ENCODE peak calls at places on chromosomes 5 and 9, in nine cellular contexts. M, D, F, H, J, R, W, U and E are unnamed samples.

GRCh38 chr5:36457511-36458260 is 148.7 kb upstream of the SLC1A3 start:
- DNase-seq in M (no peak), D (no peak), F (no peak), H (peak; percentile 30), J (no peak), R (no peak), W (no peak), U (no peak), E (peak; percentile 83)

GRCh38 chr9:110160685-110161084 is 47.3 kb downstream of the C9orf152 start:
- DNase-seq in M (no peak), D (no peak), F (no peak), H (no peak), J (no peak), R (no peak), W (no peak), U (no peak), E (no peak)

GRCh38 chr9:124222918-124223720 is 34.6 kb upstream of the NEK6 start:
- DNase-seq in M (no peak), D (peak; percentile 57), F (peak; percentile 89), H (peak; percentile 59), J (peak; percentile 53), R (peak; percentile 97), W (peak; percentile 65), U (peak; percentile 92), E (peak; percentile 56)

GRCh38 chr5:98443916-98444315 is 329.5 kb upstream of the RGMB start:
- DNase-seq in M (no peak), D (no peak), F (no peak), H (no peak), J (no peak), R (no peak), W (no peak), U (no peak), E (no peak)

GRCh38 chr5:175748650-175749049 is 90.8 kb downstream of the HRH2 start:
- DNase-seq in M (no peak), D (no peak), F (no peak), H (no peak), J (no peak), R (no peak), W (no peak), U (no peak), E (no peak)

GRCh38 chr9:128007566-128008138 is 26.9 kb upstream of the EEIG1 start:
- DNase-seq in M (peak; percentile 92), D (peak; percentile 59), F (peak; percentile 70), H (peak; percentile 64), J (no peak), R (peak; percentile 48), W (peak; percentile 47), U (peak; percentile 75), E (peak; percentile 65)

GRCh38 chr5:174097486-174098185 is 52.1 kb downstream of the NSG2 start:
- DNase-seq in M (no peak), D (no peak), F (no peak), H (no peak), J (peak; percentile 54), R (no peak), W (no peak), U (no peak), E (no peak)

GRCh38 chr5:180296778-180297177 is 4.9 kb upstream of the MAPK9 start:
- DNase-seq in M (peak; percentile 49), D (no peak), F (no peak), H (peak; percentile 31), J (no peak), R (no peak), W (no peak), U (no peak), E (peak; percentile 22)

GRCh38 chr9:109972026-109973005 is 192.3 kb downstream of the PALM2AKAP2 start:
- DNase-seq in M (peak; percentile 94), D (no peak), F (no peak), H (no peak), J (no peak), R (no peak), W (no peak), U (no peak), E (no peak)

GRCh38 chr5:6525910-6526309 is 77.3 kb downstream of the UBE2QL1 start:
- DNase-seq in M (peak; percentile 4), D (peak; percentile 26), F (no peak), H (peak; percentile 32), J (no peak), R (no peak), W (peak; percentile 10), U (no peak), E (no peak)

GRCh38 chr9:120711841-120712538 is 2.3 kb downstream of the MEGF9 start:
- DNase-seq in M (no peak), D (no peak), F (no peak), H (peak; percentile 30), J (no peak), R (no peak), W (no peak), U (no peak), E (peak; percentile 32)

GRCh38 chr9:120711354-120711753 is 2.9 kb downstream of the MEGF9 start:
- DNase-seq in M (no peak), D (no peak), F (no peak), H (peak; percentile 19), J (no peak), R (no peak), W (no peak), U (no peak), E (peak; percentile 18)

GRCh38 chr9:120708526-120709224 is 5.6 kb downstream of the MEGF9 start:
- DNase-seq in M (no peak), D (no peak), F (no peak), H (peak; percentile 86), J (no peak), R (no peak), W (peak; percentile 52), U (no peak), E (peak; percentile 59)

GRCh38 chr9:120712539-120713031 is 1.7 kb downstream of the MEGF9 start:
- DNase-seq in M (no peak), D (no peak), F (no peak), H (no peak), J (no peak), R (no peak), W (no peak), U (no peak), E (no peak)

DNA sequence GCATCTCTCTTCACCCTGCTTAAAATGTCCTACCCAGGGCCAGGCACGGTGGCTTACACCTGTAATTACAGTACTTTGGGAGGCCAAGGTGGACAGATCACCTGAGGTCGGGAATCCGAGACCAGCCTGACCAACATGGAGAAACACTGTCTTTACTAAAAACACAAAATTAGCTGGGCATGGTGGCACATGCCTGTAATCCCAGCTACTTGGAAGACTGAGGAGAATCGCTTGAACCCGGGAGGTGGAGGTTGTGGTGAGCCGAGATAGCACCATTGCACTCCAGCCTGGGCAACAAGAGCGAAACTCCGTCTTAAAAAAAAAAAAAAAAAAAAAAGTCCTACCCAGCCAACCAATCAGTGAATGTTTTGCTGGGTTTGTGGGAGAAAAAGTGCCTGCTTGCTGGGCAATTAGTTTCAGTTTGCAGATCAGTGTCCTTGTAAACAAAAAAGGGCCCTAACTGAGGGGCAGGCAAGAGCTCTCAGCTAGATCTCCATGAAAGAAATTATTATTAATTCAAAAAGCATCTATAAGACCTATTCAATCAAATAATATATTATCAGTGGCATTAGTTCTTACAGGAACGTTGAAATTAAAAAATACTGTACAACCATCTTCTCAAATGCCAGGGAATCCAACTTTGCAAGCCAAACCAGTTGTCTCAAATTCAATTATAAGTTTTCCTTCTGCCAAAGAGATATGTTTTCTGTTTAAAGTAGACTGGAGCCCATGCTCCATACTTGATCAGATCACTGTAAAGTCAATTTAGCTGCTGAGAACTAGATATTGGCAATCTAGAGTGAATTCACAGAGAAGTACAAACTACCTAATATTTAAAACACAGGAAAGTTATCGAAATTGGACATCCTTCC is 3.9 kb downstream of the MEGF9 start:
- DNase-seq in M (peak; percentile 60), D (no peak), F (no peak), H (peak; percentile 67), J (no peak), R (no peak), W (peak; percentile 75), U (no peak), E (peak; percentile 80)
- H3K4me3 ChIP-seq in M (peak overlapping the region; percentile 86), D (peak overlapping the region; percentile 35), F (peak overlapping the region; percentile 62), H (no peak overlapping the region), J (peak overlapping the region; percentile 86), R (peak overlapping the region; percentile 20), W (peak overlapping the region; percentile 41), U (peak overlapping the region; percentile 88), E (peak overlapping the region; percentile 56)

GRCh38 chr9:111525056-111525977 is at the start of gene ZNF483:
- DNase-seq in M (peak; percentile 11), D (peak; percentile 68), F (peak; percentile 90), H (peak; percentile 74), J (peak; percentile 92), R (peak; percentile 60), W (peak; percentile 75), U (peak; percentile 71), E (peak; percentile 72)
- H3K4me3 ChIP-seq in M (peak within 1 kb of the TSS; percentile 59), D (peak within 1 kb of the TSS; percentile 82), F (peak within 1 kb of the TSS; percentile 88), H (peak within 1 kb of the TSS; percentile 77), J (peak within 1 kb of the TSS; percentile 94), R (peak within 1 kb of the TSS; percentile 46), W (peak within 1 kb of the TSS; percentile 89), U (peak within 1 kb of the TSS; percentile 58), E (peak within 1 kb of the TSS; percentile 88)

GRCh38 chr5:556909-557441 is 32.7 kb upstream of the SLC9A3 start:
- DNase-seq in M (no peak), D (no peak), F (no peak), H (peak; percentile 27), J (no peak), R (peak; percentile 20), W (no peak), U (no peak), E (no peak)

GRCh38 chr5:553874-554273 is 29.6 kb upstream of the SLC9A3 start:
- DNase-seq in M (no peak), D (peak; percentile 35), F (no peak), H (no peak), J (no peak), R (no peak), W (no peak), U (no peak), E (no peak)

GRCh38 chr5:558326-558725 is 34.1 kb upstream of the SLC9A3 start:
- DNase-seq in M (no peak), D (no peak), F (no peak), H (no peak), J (no peak), R (no peak), W (no peak), U (no peak), E (no peak)

GRCh38 chr5:554284-554988 is 30.2 kb upstream of the SLC9A3 start:
- DNase-seq in M (no peak), D (no peak), F (no peak), H (no peak), J (no peak), R (no peak), W (no peak), U (no peak), E (no peak)

DNA sequence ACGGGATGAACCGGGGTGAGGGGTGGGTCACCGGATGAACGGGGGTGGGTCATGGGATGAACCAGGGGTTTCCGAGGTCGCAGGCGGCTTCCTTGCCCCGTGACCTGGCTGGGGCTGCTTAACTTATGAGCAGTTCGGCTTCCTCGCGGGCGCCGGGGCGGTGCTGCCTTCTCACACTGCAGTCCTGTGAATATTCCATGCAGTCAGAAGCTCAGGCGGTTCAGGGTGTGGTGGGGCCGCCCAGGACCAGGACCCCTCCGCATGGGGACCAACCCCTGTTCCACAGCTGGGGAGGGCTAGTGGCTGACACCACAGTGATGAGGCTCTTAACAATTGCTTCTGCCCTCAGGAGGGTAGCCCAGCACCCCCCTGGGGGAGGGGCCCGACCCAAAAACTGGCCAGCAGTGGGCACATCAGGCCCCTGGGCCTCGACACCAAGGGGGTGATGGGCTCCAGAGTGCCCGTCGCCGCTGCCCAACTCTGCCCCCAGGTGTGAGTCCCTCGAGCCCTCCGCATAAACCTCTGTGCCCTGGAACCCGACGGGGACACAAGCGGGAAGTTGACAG is 30.9 kb upstream of the SLC9A3 start:
- DNase-seq in M (no peak), D (no peak), F (no peak), H (no peak), J (no peak), R (peak; percentile 19), W (no peak), U (peak; percentile 30), E (no peak)
- H3K4me3 ChIP-seq in M (no peak overlapping the region), D (no peak overlapping the region), F (no peak overlapping the region), H (no peak overlapping the region), J (no peak overlapping the region), R (no peak overlapping the region), W (no peak overlapping the region), U (no peak overlapping the region), E (no peak overlapping the region)

GRCh38 chr5:100846722-100847121 is 56.4 kb downstream of the ST8SIA4 start:
- DNase-seq in M (no peak), D (no peak), F (no peak), H (peak; percentile 17), J (no peak), R (no peak), W (peak; percentile 26), U (no peak), E (peak; percentile 29)
- H3K4me3 ChIP-seq in M (no peak overlapping the region), D (no peak overlapping the region), F (no peak overlapping the region), H (no peak overlapping the region), J (no peak overlapping the region), R (no peak overlapping the region), W (no peak overlapping the region), U (no peak overlapping the region), E (no peak overlapping the region)